ENCODE peak calls at places on chromosomes 3 and 15, in six cellular contexts. Z is CD8-positive, alpha-beta memory T cell; C is effector memory CD4-positive, alpha-beta T cell; K is tibial nerve; A is ascending aorta; D is A549. Q is an unnamed sample.

GRCh38 chr15:75117993-75118392 is 83.7 kb upstream of the C15orf39 start:
- DNase-seq in A (no peak), Z (no peak), K (no peak), C (no peak), D (no peak), Q (no peak)

GRCh38 chr15:59384507-59384906 is 11.8 kb upstream of the MYO1E start:
- DNase-seq in Z (no peak), D (no peak), C (no peak), K (no peak), A (no peak), Q (no peak)

GRCh38 chr3:37990527-37990926 is at the start of gene VILL:
- DNase-seq in Z (no peak), D (no peak), A (no peak), K (no peak), C (no peak), Q (no peak)

GRCh38 chr3:182622241-182622545 is 171.1 kb upstream of the ATP11B start:
- DNase-seq in Z (no peak), C (no peak), A (no peak), D (no peak), K (no peak), Q (no peak)

GRCh38 chr3:112005091-112005672 is 6.5 kb downstream of the TAGLN3 start:
- DNase-seq in A (no peak), Z (no peak), K (no peak), C (no peak), D (no peak), Q (no peak)

GRCh38 chr3:16784958-16785357 is 99.8 kb upstream of the PLCL2 start:
- DNase-seq in K (no peak), D (no peak), Z (no peak), C (no peak), A (no peak), Q (no peak)

GRCh38 chr15:80599359-80599758 is 95.8 kb upstream of the ABHD17C start:
- DNase-seq in K (no peak), A (no peak), Z (no peak), D (peak; percentile 70), C (no peak), Q (peak; percentile 63)

GRCh38 chr3:106560451-106560966 is 691.7 kb upstream of the CBLB start:
- DNase-seq in K (no peak), A (no peak), Z (no peak), C (no peak), D (peak; percentile 64), Q (peak; percentile 33)

GRCh38 chr3:115537669-115538068 is 85.6 kb upstream of the GAP43 start:
- DNase-seq in C (no peak), Z (no peak), A (no peak), D (no peak), K (no peak), Q (no peak)

GRCh38 chr3:143070977-143071551 is 48.5 kb upstream of the CHST2 start:
- DNase-seq in C (no peak), A (no peak), K (no peak), D (peak; percentile 48), Z (no peak), Q (peak; percentile 51)

GRCh38 chr3:8891774-8892173 is 71.5 kb downstream of the RAD18 start:
- DNase-seq in Z (no peak), D (no peak), C (no peak), K (no peak), A (no peak), Q (no peak)

GRCh38 chr3:57500506-57500905 is 43.6 kb downstream of the DNAH12 start:
- DNase-seq in A (no peak), D (no peak), Z (no peak), C (no peak), K (no peak), Q (no peak)

GRCh38 chr3:193132923-193133463 is 108.0 kb upstream of the PLAAT1 start:
- DNase-seq in A (no peak), C (no peak), K (no peak), D (no peak), Z (no peak), Q (no peak)

GRCh38 chr15:92106691-92107090 is 253.2 kb downstream of the SLCO3A1 start:
- DNase-seq in A (no peak), C (no peak), K (no peak), D (no peak), Z (no peak), Q (no peak)

GRCh38 chr3:42195879-42196330 is 70.1 kb downstream of the CCK start:
- DNase-seq in K (no peak), D (no peak), Z (no peak), A (no peak), C (no peak), Q (no peak)

GRCh38 chr3:50926868-50927267 is 252.1 kb downstream of the DOCK3 start:
- DNase-seq in D (no peak), Z (no peak), K (no peak), C (no peak), A (no peak), Q (no peak)

GRCh38 chr15:59689626-59690236 is 611 bp upstream of the BNIP2 start:
- DNase-seq in K (peak; percentile 84), D (peak; percentile 93), Z (peak; percentile 55), C (peak; percentile 21), A (peak; percentile 74), Q (no peak)

GRCh38 chr3:20561166-20561565 is 375.2 kb upstream of the SGO1 start:
- DNase-seq in Z (no peak), D (no peak), C (no peak), A (no peak), K (no peak), Q (no peak)

GRCh38 chr3:23480324-23480704 is 277.2 kb downstream of the UBE2E2 start:
- DNase-seq in K (no peak), C (no peak), D (no peak), A (no peak), Z (no peak), Q (no peak)

GRCh38 chr3:132682201-132682600 is 22.1 kb downstream of the UBA5 start:
- DNase-seq in K (no peak), A (no peak), D (no peak), Z (no peak), C (no peak), Q (no peak)

DNA sequence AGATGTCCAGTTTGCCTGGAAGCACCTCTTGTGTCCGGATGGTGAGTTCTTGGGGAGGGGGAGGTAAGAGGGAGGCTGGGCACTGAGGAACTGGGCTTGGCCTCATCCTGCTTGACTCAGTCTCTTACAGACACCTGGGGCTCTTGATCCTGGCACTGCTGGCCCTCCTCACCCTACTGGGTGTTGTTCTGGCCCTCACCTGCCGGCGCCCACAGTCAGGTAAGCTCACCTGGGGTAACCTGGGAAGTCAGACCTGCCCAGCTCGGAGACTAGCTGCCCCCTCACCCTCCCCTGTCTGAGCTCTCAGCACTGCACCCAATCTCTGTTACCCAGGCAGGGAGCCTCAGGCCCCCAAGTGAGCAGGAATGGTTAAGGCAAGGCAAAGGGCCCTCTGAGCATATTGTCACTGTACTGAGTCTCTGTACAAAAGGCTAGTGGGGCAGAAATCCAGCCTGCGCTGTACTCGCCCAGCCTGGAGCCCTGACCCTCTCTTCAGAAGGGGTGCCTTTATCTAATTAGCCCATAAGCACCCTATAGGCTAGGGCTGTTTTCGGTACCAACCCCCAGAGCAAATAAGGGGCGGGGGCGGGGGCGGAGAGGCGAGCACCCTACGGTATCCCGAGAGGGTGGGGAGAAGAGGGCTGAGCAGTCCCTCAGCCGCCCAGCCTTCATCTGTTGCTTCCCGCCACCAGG is 2.2 kb upstream of the IL17RC start:
- DNase-seq in Z (no peak), K (no peak), C (no peak), D (no peak), A (no peak), Q (no peak)
- H3K27ac ChIP-seq in Z (no peak overlapping the region), K (peak overlapping the region; percentile 95), C (no peak overlapping the region), D (peak overlapping the region; percentile 89), A (peak overlapping the region; percentile 86), Q (no peak overlapping the region)

GRCh38 chr15:31228980-31229826 is 97.4 kb upstream of the KLF13 start:
- DNase-seq in D (peak; percentile 47), A (no peak), Z (no peak), K (no peak), C (no peak), Q (no peak)

GRCh38 chr15:31227235-31227634 is 99.4 kb upstream of the KLF13 start:
- DNase-seq in C (no peak), K (no peak), Z (no peak), A (no peak), D (no peak), Q (no peak)

GRCh38 chr15:31234815-31235214 is 91.8 kb upstream of the KLF13 start:
- DNase-seq in D (no peak), A (no peak), C (no peak), K (no peak), Z (no peak), Q (no peak)

GRCh38 chr15:31227954-31228542 is 98.6 kb upstream of the KLF13 start:
- DNase-seq in K (no peak), A (no peak), D (no peak), Z (no peak), C (no peak), Q (no peak)

GRCh38 chr15:31230630-31231485 is 95.8 kb upstream of the KLF13 start:
- DNase-seq in C (no peak), A (no peak), K (no peak), D (no peak), Z (no peak), Q (no peak)
- H3K27ac ChIP-seq in C (no peak overlapping the region), A (no peak overlapping the region), K (no peak overlapping the region), D (no peak overlapping the region), Z (no peak overlapping the region), Q (no peak overlapping the region)

DNA sequence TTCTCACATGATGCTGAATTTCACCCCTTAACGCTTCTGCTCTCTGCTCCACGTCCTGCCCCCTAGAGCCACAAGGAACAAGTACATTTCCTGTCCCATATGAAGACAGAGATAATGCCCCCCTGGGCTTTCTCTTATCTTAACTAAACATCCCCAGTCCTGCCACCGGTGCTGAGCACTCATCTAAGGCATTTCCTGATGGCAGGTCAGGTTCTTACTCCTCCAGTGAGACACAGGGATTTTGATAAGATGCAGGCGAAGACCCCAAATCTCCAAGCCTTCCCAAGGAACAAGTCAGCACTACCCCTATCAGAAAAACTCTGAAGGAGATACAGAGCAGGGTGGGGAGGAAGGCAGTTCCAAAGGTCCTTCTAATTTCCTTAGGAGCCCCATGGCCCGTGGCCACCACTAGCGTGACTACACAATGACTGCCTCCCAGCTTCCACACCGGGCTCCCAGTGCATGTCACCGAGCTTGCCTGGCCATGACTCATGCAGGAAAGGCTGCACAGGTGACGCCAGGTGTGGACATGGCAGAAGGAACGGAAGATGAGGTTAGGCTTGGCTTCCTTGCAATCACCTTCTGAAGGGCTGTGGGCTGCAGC is 152.9 kb downstream of the XXYLT1 start:
- DNase-seq in K (no peak), A (no peak), Z (no peak), C (no peak), D (no peak), Q (no peak)
- H3K27ac ChIP-seq in K (peak overlapping the region; percentile 44), A (no peak overlapping the region), Z (peak overlapping the region; percentile 12), C (no peak overlapping the region), D (no peak overlapping the region), Q (peak overlapping the region; percentile 23)

DNA sequence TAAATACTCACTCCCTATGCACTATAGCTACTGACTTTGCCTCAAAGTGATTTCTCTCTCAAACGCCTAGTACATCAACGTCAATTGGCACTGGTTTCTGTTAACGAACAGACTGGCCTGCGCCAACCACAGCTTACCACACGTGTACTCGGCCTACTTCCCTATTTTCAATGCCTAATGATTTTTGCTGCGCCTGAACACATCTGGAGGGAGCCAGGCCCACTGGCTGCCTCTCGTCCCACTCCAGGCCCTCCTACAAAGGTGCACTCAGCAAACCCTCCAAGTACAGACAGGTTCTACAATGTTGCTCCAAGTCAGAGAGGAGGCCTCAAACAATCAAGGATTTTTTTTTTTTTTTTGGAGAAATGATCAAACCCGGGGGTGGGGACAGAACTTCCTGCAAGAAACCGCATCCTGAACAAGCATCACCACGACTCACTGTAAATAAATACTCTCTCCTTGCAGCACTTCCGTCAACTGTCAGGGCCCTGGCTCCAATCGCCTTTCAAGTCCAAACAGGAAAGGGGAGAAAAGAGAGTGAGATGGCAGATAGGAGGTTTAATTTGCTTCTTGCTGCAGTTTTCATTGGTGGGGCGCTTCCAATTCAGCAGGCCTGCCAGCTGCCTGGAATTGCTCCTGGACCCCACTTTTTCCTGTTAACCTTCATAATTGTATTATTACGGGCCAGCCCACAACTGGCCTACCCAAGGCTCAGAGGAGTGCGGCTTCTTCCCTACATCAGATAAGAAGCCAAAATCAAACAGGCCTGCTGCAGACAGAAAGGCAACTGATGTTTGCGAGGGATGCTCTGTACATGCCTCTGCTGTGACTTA is 139.3 kb downstream of the FOXP1 start:
- DNase-seq in C (peak; percentile 52), K (peak; percentile 39), A (no peak), D (no peak), Z (peak; percentile 63), Q (peak; percentile 92)
- H3K27ac ChIP-seq in C (peak overlapping the region; percentile 78), K (peak overlapping the region; percentile 71), A (peak overlapping the region; percentile 49), D (peak overlapping the region; percentile 26), Z (peak overlapping the region; percentile 58), Q (peak overlapping the region; percentile 97)